ENCODE peak calls at places on chromosomes 16 and 17, in seven cellular contexts. N is pancreas, H is lower leg skin, Y is osteocyte, U is HFF-Myc, O is left lung, I is fibroblast of mammary gland. F is an unnamed sample.

GRCh38 chr17:7004398-7005253 is 7.8 kb upstream of the RNASEK start:
- DNase-seq in N (no peak), H (no peak), Y (no peak), U (peak), O (no peak), I (peak), F (no peak)

GRCh38 chr16:56944954-56945839 is 13.3 kb downstream of the HERPUD1 start:
- DNase-seq in N (no peak), H (no peak), Y (no peak), U (no peak), O (no peak), I (no peak), F (no peak)

GRCh38 chr17:78716814-78717393 is 65.2 kb downstream of the CYTH1 start:
- DNase-seq in N (peak), H (peak), Y (no peak), U (no peak), O (peak), I (peak), F (peak)

GRCh38 chr17:32731556-32732295 is 145.2 kb downstream of the MYO1D start:
- DNase-seq in N (peak), H (no peak), Y (no peak), U (no peak), O (no peak), I (no peak), F (no peak)

GRCh38 chr17:29178750-29179231 is 1.4 kb downstream of the MYO18A start:
- DNase-seq in N (no peak), H (no peak), Y (no peak), U (no peak), O (no peak), I (no peak), F (no peak)

GRCh38 chr16:88325976-88326375 is 56.8 kb upstream of the ZNF469 start:
- DNase-seq in N (peak), H (no peak), Y (no peak), U (no peak), O (peak), I (no peak), F (no peak)

GRCh38 chr17:80650751-80651173 is 106.1 kb downstream of the RPTOR start:
- DNase-seq in N (no peak), H (no peak), Y (no peak), U (no peak), O (no peak), I (no peak), F (no peak)

GRCh38 chr16:56883586-56883985 is 18.6 kb downstream of the SLC12A3 start:
- DNase-seq in N (no peak), H (no peak), Y (no peak), U (no peak), O (no peak), I (no peak), F (no peak)

GRCh38 chr16:3954411-3954921 is 74.0 kb upstream of the CREBBP start:
- DNase-seq in N (no peak), H (no peak), Y (no peak), U (no peak), O (no peak), I (no peak), F (no peak)

GRCh38 chr16:25066747-25067631 is 44.6 kb upstream of the LCMT1 start:
- DNase-seq in N (peak), H (peak), Y (peak), U (no peak), O (peak), I (peak), F (peak)

GRCh38 chr17:8726951-8727555 is 17.6 kb downstream of the CCDC42 start:
- DNase-seq in N (no peak), H (no peak), Y (no peak), U (no peak), O (no peak), I (peak), F (no peak)

GRCh38 chr16:89112377-89113151 is 18.9 kb downstream of the ACSF3 start:
- DNase-seq in N (no peak), H (no peak), Y (no peak), U (no peak), O (no peak), I (no peak), F (no peak)

GRCh38 chr17:58576679-58577367 is 62.4 kb upstream of the MTMR4 start:
- DNase-seq in N (no peak), H (no peak), Y (no peak), U (no peak), O (no peak), I (peak), F (no peak)

GRCh38 chr16:49527621-49528020 is 154.0 kb downstream of the C16orf78 start:
- DNase-seq in N (no peak), H (no peak), Y (no peak), U (no peak), O (no peak), I (peak), F (no peak)

GRCh38 chr16:8565498-8565897 is 24.8 kb downstream of the TMEM114 start:
- DNase-seq in N (no peak), H (no peak), Y (no peak), U (no peak), O (no peak), I (no peak), F (no peak)

GRCh38 chr17:46874906-46875305 is 23.5 kb downstream of the WNT9B start:
- DNase-seq in N (peak), H (no peak), Y (no peak), U (no peak), O (no peak), I (no peak), F (no peak)

GRCh38 chr17:40399185-40399584 is 18.5 kb downstream of the TOP2A start:
- DNase-seq in N (no peak), H (no peak), Y (no peak), U (peak), O (no peak), I (peak), F (peak)

GRCh38 chr16:50267651-50268050 is 1.3 kb downstream of the ADCY7 start:
- DNase-seq in N (peak), H (no peak), Y (no peak), U (no peak), O (peak), I (no peak), F (no peak)

GRCh38 chr16:10883004-10883403 is 6.0 kb downstream of the CIITA start:
- DNase-seq in N (no peak), H (no peak), Y (no peak), U (no peak), O (no peak), I (no peak), F (no peak)

GRCh38 chr17:11948791-11949190 is 48.5 kb downstream of the ZNF18 start:
- DNase-seq in N (no peak), H (no peak), Y (no peak), U (no peak), O (no peak), I (peak), F (peak)

GRCh38 chr16:30985401-30986128 is 558 bp downstream of the HSD3B7 start:
- DNase-seq in N (peak), H (peak), Y (no peak), U (no peak), O (no peak), I (peak), F (no peak)

GRCh38 chr16:29916979-29917378 is 9.0 kb downstream of the KCTD13 start:
- DNase-seq in N (no peak), H (no peak), Y (no peak), U (no peak), O (no peak), I (no peak), F (no peak)

GRCh38 chr16:10314811-10315210 is 71.0 kb upstream of the ATF7IP2 start:
- DNase-seq in N (no peak), H (no peak), Y (no peak), U (no peak), O (no peak), I (peak), F (no peak)

GRCh38 chr16:49596119-49596518 is 222.5 kb downstream of the C16orf78 start:
- DNase-seq in N (no peak), H (no peak), Y (peak), U (no peak), O (no peak), I (peak), F (no peak)

GRCh38 chr17:76599699-76600460 is 14.2 kb upstream of the ST6GALNAC2 start:
- DNase-seq in N (no peak), H (no peak), Y (no peak), U (no peak), O (no peak), I (no peak), F (no peak)

GRCh38 chr17:43671755-43672502 is 10.2 kb upstream of the MEOX1 start:
- DNase-seq in N (no peak), H (no peak), Y (no peak), U (no peak), O (no peak), I (no peak), F (no peak)

GRCh38 chr17:2087597-2088211 is 32.8 kb downstream of the HIC1 start:
- DNase-seq in N (no peak), H (no peak), Y (no peak), U (no peak), O (no peak), I (peak), F (no peak)

GRCh38 chr17:50290074-50290702 is 15.9 kb downstream of the TMEM92 start:
- DNase-seq in N (no peak), H (peak), Y (no peak), U (peak), O (no peak), I (peak), F (peak)

GRCh38 chr17:32553168-32553567 is 66.4 kb downstream of the CDK5R1 start:
- DNase-seq in N (no peak), H (no peak), Y (no peak), U (no peak), O (no peak), I (no peak), F (no peak)

GRCh38 chr16:14564323-14564722 is 65.7 kb downstream of the PARN start:
- DNase-seq in N (no peak), H (no peak), Y (no peak), U (no peak), O (no peak), I (no peak), F (no peak)

GRCh38 chr17:37107406-37108083 is 158.8 kb downstream of the AATF start:
- DNase-seq in N (peak), H (no peak), Y (no peak), U (no peak), O (peak), I (peak), F (no peak)

GRCh38 chr16:67170168-67170947 is at the start of gene NOL3:
- DNase-seq in N (peak), H (peak), Y (peak), U (no peak), O (peak), I (peak), F (peak)

GRCh38 chr17:7887038-7887481 is 1.5 kb upstream of the CHD3 start:
- DNase-seq in N (no peak), H (no peak), Y (no peak), U (no peak), O (no peak), I (no peak), F (no peak)

GRCh38 chr16:56911771-56912541 is 20.0 kb upstream of the HERPUD1 start:
- DNase-seq in N (no peak), H (peak), Y (no peak), U (no peak), O (no peak), I (no peak), F (no peak)

GRCh38 chr17:38702900-38703741 is 2.0 kb upstream of the MLLT6 start:
- DNase-seq in N (peak), H (peak), Y (no peak), U (no peak), O (peak), I (no peak), F (no peak)

GRCh38 chr16:82699711-82700495 is 73.1 kb downstream of the CDH13 start:
- DNase-seq in N (no peak), H (peak), Y (no peak), U (peak), O (no peak), I (peak), F (peak)

GRCh38 chr16:30398660-30399434 is 3.6 kb downstream of the ZNF48 start:
- DNase-seq in N (peak), H (no peak), Y (no peak), U (no peak), O (no peak), I (no peak), F (no peak)

DNA sequence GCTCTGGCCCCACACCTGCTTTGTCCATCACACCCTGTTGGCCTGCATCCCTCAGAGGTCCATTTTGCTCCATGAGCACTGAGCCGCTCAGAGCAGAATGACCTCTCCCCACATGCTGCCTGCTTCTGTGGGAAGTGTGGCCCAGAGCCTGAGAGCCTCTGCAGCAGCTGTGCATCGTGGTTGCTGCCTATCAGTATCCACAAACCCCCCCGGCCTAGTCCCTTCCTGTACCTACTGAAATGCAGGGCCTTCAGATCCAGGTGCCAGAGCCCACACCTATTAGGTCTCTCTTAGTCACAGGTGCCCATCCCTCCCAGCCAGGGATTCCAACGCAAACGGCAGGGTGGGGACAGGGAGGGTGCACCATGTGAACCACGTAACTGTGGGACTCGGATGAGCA is 16.6 kb upstream of the TRPV3 start:
- DNase-seq in N (no peak), H (no peak), Y (no peak), U (no peak), O (peak), I (no peak), F (no peak)
- TF ChIP-seq CTCF in N (no peak), H (no peak), Y (no peak), U (no peak), O (no peak), I (no peak), F (no peak)

DNA sequence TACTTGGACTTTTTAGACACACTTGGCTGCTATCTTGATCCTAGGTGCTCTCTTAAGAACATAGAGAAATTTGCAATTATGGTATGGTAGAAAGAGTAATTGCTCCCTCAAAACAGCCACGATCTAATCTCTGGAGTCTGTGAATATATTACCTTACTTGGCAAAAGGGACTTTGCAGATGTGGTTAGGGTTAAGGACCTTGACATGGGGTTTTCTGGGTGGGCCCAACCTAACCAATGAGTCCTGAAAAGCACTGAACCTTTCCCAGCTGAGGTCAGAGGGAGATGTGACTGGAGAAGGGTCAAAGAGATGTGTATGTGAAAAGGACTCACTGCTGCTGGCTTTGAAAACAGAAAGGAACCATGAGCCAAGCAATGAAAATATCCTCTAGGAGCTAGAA is 26.7 kb upstream of the MED13 start:
- DNase-seq in N (no peak), H (no peak), Y (no peak), U (no peak), O (no peak), I (no peak), F (no peak)
- TF ChIP-seq CTCF in N (no peak), H (no peak), Y (no peak), U (no peak), O (no peak), I (no peak), F (no peak)

GRCh38 chr17:81859906-81860755 is at the start of gene P4HB:
- DNase-seq in N (peak), H (no peak), Y (no peak), U (no peak), O (peak), I (no peak), F (no peak)
- TF ChIP-seq CTCF in N (no peak), H (no peak), Y (no peak), U (no peak), O (no peak), I (no peak), F (no peak)

DNA sequence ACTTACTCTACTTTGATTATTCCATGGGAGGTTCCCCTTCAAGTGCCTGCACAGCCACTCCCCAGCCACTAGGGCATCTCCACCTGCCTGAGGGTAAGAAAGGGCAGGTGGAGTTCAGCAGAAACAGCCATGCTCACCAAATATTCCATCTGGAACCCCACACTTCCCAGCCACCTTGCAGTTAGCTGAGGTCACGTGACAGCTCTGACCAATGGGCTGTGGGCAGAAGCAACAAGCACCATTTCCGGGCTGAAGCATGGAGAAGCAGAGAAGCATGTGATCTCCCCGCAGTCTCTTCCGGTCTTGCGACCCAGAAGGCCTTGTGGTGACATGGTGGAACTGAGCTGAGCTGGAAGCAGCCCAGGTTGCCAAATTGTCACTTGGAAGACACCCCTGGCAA is 108.6 kb downstream of the CCT6B start:
- DNase-seq in N (no peak), H (no peak), Y (no peak), U (no peak), O (no peak), I (no peak), F (no peak)
- TF ChIP-seq CTCF in N (no peak), H (no peak), Y (no peak), U (no peak), O (no peak), I (no peak), F (no peak)

GRCh38 chr16:27191352-27191924 is 11.9 kb upstream of the KDM8 start:
- DNase-seq in N (no peak), H (no peak), Y (no peak), U (no peak), O (no peak), I (no peak), F (no peak)

GRCh38 chr16:27190316-27190871 is 12.9 kb upstream of the KDM8 start:
- DNase-seq in N (no peak), H (no peak), Y (no peak), U (no peak), O (no peak), I (no peak), F (no peak)

GRCh38 chr16:27195068-27195741 is 8.1 kb upstream of the KDM8 start:
- DNase-seq in N (no peak), H (no peak), Y (no peak), U (no peak), O (no peak), I (no peak), F (no peak)

GRCh38 chr16:27195941-27196595 is 7.3 kb upstream of the KDM8 start:
- DNase-seq in N (no peak), H (no peak), Y (no peak), U (no peak), O (no peak), I (no peak), F (no peak)

DNA sequence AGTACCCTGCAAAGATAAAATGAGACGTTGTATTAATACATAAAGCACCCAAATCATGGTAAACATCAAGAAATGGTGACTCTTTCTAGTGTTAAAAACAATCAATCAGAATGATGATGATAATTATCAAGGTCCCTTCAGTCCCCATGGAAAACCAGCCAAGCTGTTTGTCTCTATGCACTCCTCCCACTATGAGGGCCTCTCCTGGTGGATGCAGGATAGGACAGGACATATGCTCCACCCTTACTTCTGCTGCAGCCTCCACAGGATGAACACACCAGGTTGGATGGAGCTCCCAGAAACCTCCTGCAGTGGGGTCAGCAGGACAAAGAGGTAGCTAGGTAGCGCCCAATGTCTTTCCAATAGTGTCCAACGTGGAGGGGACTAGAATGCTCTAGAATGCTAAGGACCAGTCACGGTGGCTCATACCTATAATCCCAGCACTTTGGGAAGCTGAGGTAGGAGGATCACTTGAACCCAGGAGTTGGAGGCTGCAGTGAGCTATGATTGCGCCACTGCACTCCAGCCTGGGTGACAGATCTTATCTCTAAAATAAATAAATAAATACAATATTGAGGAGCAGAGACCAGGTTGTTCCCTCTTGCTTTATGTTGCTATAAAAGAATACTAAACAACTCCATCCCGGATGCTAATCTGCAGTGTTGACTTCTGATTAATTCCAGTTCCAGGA is 9.9 kb upstream of the KDM8 start:
- DNase-seq in N (no peak), H (no peak), Y (no peak), U (no peak), O (no peak), I (no peak), F (no peak)
- TF ChIP-seq CTCF in N (no peak), H (no peak), Y (no peak), U (no peak), O (no peak), I (peak), F (no peak)

GRCh38 chr16:74717367-74717766 is 16.7 kb upstream of the MLKL start:
- DNase-seq in N (no peak), H (no peak), Y (no peak), U (no peak), O (no peak), I (no peak), F (no peak)
- TF ChIP-seq CTCF in N (no peak), H (no peak), Y (no peak), U (no peak), O (no peak), I (no peak), F (no peak)

GRCh38 chr17:44926841-44927525 is 11.7 kb upstream of the GFAP start:
- DNase-seq in N (no peak), H (no peak), Y (no peak), U (no peak), O (peak), I (no peak), F (no peak)
- TF ChIP-seq CTCF in N (no peak), H (no peak), Y (no peak), U (no peak), O (no peak), I (no peak), F (no peak)

DNA sequence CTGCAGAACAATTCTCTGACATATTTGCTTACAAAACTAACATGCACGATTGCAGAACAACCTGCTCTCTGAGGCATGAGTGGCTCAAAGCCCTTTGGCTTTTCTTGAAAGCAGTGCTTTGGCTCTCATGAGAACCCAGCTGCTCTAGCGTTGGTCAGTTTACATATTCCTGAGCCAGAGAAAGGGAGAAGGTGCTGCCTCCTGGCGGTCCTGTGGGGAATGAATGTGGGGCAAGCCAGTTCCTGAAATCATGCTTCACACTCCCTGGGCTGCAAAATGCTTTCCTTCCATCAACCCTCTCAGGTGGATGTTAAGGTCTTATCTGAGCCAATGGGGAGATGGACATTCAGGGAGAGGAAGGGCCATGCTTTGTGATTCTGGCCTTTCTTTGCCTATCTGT is 122.5 kb upstream of the NLRP1 start:
- DNase-seq in N (no peak), H (peak), Y (peak), U (peak), O (no peak), I (peak), F (peak)
- TF ChIP-seq CTCF in N (peak), H (no peak), Y (peak), U (peak), O (peak), I (peak), F (peak)